ENCODE peak calls at places on chromosomes 6 and 20, in four cellular contexts. X, C, D and L are unnamed samples.

GRCh38 chr6:12327391-12327790 is 37.2 kb downstream of the EDN1 start:
- DNase-seq in X (no peak), C (no peak), D (no peak), L (no peak)

GRCh38 chr6:121436966-121437756 is 1.7 kb downstream of the GJA1 start:
- DNase-seq in X (no peak), C (no peak), D (peak), L (peak)

GRCh38 chr6:112040933-112041332 is 13.0 kb upstream of the CCN6 start:
- DNase-seq in X (no peak), C (no peak), D (no peak), L (no peak)

GRCh38 chr20:58965270-58966064 is 15.6 kb upstream of the NELFCD start:
- DNase-seq in X (no peak), C (no peak), D (no peak), L (no peak)

GRCh38 chr6:54183616-54184015 is 72.4 kb downstream of the MLIP start:
- DNase-seq in X (no peak), C (no peak), D (no peak), L (no peak)

GRCh38 chr6:139386404-139386803 is 12.0 kb upstream of the CITED2 start:
- DNase-seq in X (no peak), C (no peak), D (no peak), L (no peak)

GRCh38 chr6:20292905-20293304 is 80.6 kb upstream of the MBOAT1 start:
- DNase-seq in X (no peak), C (no peak), D (no peak), L (no peak)

GRCh38 chr20:19832875-19833274 is 74.8 kb downstream of the RIN2 start:
- DNase-seq in X (no peak), C (no peak), D (no peak), L (no peak)

GRCh38 chr6:143962644-143962929 is 45.5 kb downstream of the PLAGL1 start:
- DNase-seq in X (no peak), C (no peak), D (no peak), L (no peak)

GRCh38 chr6:137233561-137234504 is 14.6 kb upstream of the IFNGR1 start:
- DNase-seq in X (no peak), C (no peak), D (peak), L (no peak)

GRCh38 chr20:45347297-45347935 is 808 bp downstream of the SDC4 start:
- DNase-seq in X (no peak), C (no peak), D (no peak), L (no peak)

GRCh38 chr20:52104546-52105044 is 87.0 kb downstream of the ZFP64 start:
- DNase-seq in X (no peak), C (no peak), D (no peak), L (no peak)

GRCh38 chr6:107657755-107658461 is 166.2 kb downstream of the SCML4 start:
- DNase-seq in X (peak), C (no peak), D (peak), L (no peak)

GRCh38 chr20:62704341-62704948 is 4.2 kb upstream of the NTSR1 start:
- DNase-seq in X (no peak), C (no peak), D (peak), L (peak)

GRCh38 chr6:8234316-8234715 is 132.0 kb upstream of the EEF1E1 start:
- DNase-seq in X (no peak), C (no peak), D (no peak), L (no peak)

GRCh38 chr20:51360451-51361230 is 181.9 kb downstream of the NFATC2 start:
- DNase-seq in X (no peak), C (no peak), D (no peak), L (no peak)

GRCh38 chr6:13243033-13243432 is 85.3 kb downstream of the TBC1D7 start:
- DNase-seq in X (no peak), C (no peak), D (no peak), L (no peak)

GRCh38 chr6:45420083-45420908 is 42.6 kb upstream of the SUPT3H start:
- DNase-seq in X (peak), C (no peak), D (peak), L (no peak)

GRCh38 chr20:17226410-17227198 is at the start of gene PCSK2:
- DNase-seq in X (no peak), C (peak), D (peak), L (peak)

GRCh38 chr6:25138024-25138696 is 141.0 kb upstream of the CARMIL1 start:
- DNase-seq in X (peak), C (no peak), D (peak), L (peak)

GRCh38 chr6:16762265-16762546 is 946 bp upstream of the ATXN1 start:
- DNase-seq in X (no peak), C (no peak), D (no peak), L (no peak)